ENCODE peak calls at places on chromosomes 5 and 9, in four cellular contexts. O is breast epithelium, U is AG04450, L is mammary epithelial cell. J is an unnamed sample.

GRCh38 chr5:91277093-91277626 is 106.0 kb downstream of the ARRDC3 start:
- DNase-seq in O (no peak), U (no peak), L (no peak), J (no peak)

GRCh38 chr9:115717711-115718173 is 435.8 kb upstream of the PAPPA start:
- DNase-seq in O (no peak), U (peak), L (peak), J (no peak)

GRCh38 chr5:122871669-122872068 is 26.3 kb downstream of the SNX24 start:
- DNase-seq in O (no peak), U (no peak), L (no peak), J (no peak)

GRCh38 chr5:107813559-107813958 is 142.8 kb upstream of the EFNA5 start:
- DNase-seq in O (no peak), U (no peak), L (no peak), J (no peak)

GRCh38 chr5:171599396-171599795 is 179.9 kb downstream of the FGF18 start:
- DNase-seq in O (no peak), U (no peak), L (no peak), J (no peak)

GRCh38 chr9:85414399-85414798 is 327.4 kb downstream of the AGTPBP1 start:
- DNase-seq in O (no peak), U (no peak), L (no peak), J (no peak)

GRCh38 chr5:96067902-96068614 is 106.4 kb upstream of the ELL2 start:
- DNase-seq in O (no peak), U (peak), L (peak), J (no peak)

GRCh38 chr9:90967171-90967570 is 165.6 kb downstream of the SYK start:
- DNase-seq in O (no peak), U (no peak), L (no peak), J (no peak)

GRCh38 chr5:4676934-4677333 is 463.2 kb upstream of the ADAMTS16 start:
- DNase-seq in O (no peak), U (no peak), L (no peak), J (no peak)

GRCh38 chr9:135303280-135303647 is 176.3 kb upstream of the PPP1R26 start:
- DNase-seq in O (no peak), U (no peak), L (no peak), J (peak)

GRCh38 chr9:103169798-103170197 is 174.7 kb downstream of the CYLC2 start:
- DNase-seq in O (no peak), U (no peak), L (no peak), J (no peak)

GRCh38 chr9:36450110-36450732 is 50.2 kb upstream of the RNF38 start:
- DNase-seq in O (no peak), U (peak), L (peak), J (no peak)

GRCh38 chr9:134025606-134026541 is 593 bp downstream of the BRD3OS start:
- DNase-seq in O (peak), U (no peak), L (peak), J (peak)
- TF ChIP-seq CTCF in O (no peak), U (peak), L (no peak), J (no peak)

GRCh38 chr9:22008662-22009562 is at the start of gene CDKN2B:
- DNase-seq in O (peak), U (peak), L (peak), J (peak)
- TF ChIP-seq CTCF in O (peak), U (peak), L (peak), J (peak)

DNA sequence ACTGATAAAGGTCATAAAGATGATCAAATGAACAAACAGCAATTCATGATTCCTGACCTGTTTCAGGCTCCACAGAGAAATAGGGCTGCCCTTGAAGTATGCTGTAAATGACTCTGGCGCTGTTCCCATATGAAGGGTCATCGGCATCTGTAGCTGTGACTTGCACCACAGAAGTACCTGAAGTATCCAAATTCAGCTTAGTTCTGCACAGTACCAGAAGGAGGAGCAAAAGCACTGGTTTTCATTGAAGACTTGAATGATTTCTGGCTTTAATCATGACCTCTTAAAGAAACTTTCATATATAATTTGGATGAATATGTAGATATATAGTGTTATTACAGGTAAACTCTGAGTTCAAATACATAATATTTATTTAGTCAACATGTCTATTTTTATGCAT is 109.1 kb downstream of the CDH10 start:
- DNase-seq in O (no peak), U (no peak), L (no peak), J (no peak)
- TF ChIP-seq CTCF in O (no peak), U (no peak), L (no peak), J (no peak)

GRCh38 chr5:129097498-129098296 is 3.1 kb downstream of the ISOC1 start:
- DNase-seq in O (no peak), U (no peak), L (no peak), J (no peak)

GRCh38 chr5:129098488-129099183 is 4.1 kb downstream of the ISOC1 start:
- DNase-seq in O (no peak), U (no peak), L (no peak), J (no peak)

GRCh38 chr5:129094087-129094923 is at the start of gene ISOC1:
- DNase-seq in O (peak), U (peak), L (peak), J (peak)

GRCh38 chr5:129096382-129096991 is 1.9 kb downstream of the ISOC1 start:
- DNase-seq in O (no peak), U (no peak), L (no peak), J (no peak)

DNA sequence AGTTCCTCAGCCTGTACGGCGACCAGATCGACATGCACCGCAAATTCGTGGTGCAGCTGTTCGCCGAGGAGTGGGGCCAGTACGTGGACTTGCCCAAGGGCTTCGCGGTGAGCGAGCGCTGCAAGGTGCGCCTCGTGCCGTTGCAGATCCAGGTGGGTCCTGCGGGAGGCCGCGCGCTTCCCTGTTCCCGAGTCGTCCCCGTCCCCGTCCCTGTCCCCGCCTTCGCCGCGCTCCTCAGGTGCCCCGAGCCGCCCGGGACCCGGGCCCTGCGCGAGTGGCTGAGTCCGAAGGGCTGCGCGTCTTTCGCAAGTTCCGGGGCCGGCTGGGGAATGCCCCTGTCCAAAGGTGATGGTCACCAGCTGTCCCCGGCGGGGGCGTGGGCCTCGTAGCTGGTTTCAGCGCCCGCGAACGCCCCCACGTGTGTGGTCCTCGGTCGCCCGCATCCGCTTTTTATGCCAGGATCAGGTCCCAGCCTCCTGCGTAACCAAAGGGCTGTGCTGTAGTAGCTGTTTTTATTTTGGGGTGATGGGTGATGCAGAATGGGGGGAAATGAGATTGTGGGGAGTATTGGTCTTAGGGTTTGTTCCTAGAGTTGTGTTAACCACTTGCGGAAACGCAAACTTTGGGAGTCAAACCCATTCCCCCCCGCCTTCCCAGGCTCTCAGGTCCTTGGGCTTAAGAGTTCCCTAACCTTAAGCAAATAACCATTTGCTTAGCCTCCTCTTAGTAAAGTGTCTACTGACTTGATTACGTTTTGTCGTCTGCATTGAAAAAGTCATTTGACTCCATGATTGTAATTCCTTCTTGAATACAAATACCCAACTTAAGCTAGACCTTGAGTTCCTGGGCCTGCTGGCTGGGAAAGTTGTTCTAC is 612 bp downstream of the ISOC1 start:
- DNase-seq in O (peak), U (peak), L (peak), J (peak)
- TF ChIP-seq CTCF in O (no peak), U (no peak), L (no peak), J (no peak)

DNA sequence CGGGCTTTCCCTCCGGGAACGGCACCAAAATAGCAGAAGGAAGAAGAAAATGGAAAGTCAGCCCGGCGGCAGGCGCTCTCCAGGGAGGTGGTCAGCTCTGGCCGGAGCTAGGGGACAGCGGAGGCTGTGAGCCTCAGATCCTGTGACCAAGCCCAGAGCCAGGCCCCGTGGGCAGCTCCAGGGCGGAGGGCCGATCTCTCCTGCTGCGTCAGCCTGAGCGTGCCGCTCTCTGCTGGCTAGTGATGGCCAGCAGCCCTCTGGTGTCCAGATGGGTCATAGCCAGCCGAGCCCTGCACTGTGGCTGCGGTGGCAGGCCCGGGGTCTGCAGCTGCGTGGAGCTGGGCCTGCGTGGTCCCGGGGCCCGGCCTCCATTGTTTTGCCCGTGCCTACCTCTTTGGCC is 16.9 kb upstream of the NRARP start:
- DNase-seq in O (no peak), U (no peak), L (no peak), J (no peak)
- TF ChIP-seq CTCF in O (no peak), U (no peak), L (no peak), J (no peak)

DNA sequence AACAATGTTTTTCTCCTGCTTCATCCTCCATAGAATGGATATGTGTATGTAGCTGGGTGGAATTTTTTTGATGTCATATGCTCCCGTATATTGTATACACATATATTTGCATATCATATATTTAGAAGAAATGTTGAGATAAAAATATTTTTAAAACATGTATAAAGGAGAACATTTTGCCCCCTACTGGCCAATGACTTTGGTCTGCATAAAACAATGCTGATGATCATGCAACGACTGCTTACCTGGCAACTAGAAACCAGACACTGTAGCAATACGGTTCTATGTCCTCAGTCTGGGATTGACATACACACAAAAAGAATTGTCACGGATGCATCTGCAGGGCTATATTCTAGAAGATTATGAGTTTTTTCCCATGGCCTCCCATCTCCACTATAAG is 503.6 kb downstream of the ELAVL2 start:
- DNase-seq in O (no peak), U (no peak), L (peak), J (no peak)
- TF ChIP-seq CTCF in O (no peak), U (peak), L (peak), J (peak)

GRCh38 chr9:75019022-75019421 is 9.1 kb downstream of the CARNMT1 start:
- DNase-seq in O (no peak), U (no peak), L (no peak), J (no peak)

GRCh38 chr9:75010570-75010969 is 17.5 kb downstream of the CARNMT1 start:
- DNase-seq in O (no peak), U (no peak), L (no peak), J (no peak)

GRCh38 chr9:75017378-75017777 is 10.7 kb downstream of the CARNMT1 start:
- DNase-seq in O (no peak), U (no peak), L (no peak), J (no peak)

DNA sequence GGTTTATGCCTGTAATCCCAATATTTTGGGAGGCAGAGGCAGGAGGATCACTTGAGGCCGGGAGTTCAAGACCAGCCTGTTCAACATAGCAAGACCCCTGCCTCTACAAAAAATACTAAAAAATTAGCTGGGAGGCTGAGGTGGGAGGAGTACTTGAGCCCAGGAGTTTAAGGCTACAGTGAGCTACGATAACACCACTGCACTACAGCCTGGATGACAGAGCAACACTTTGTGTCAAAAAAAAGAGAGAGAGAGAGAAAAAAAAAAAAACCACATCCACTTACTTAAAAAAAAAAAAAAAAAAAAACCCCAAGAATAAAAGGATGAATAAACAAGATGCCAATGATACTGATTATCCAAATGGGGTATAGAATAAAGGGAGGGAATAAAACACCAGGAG is 14.4 kb downstream of the CARNMT1 start:
- DNase-seq in O (no peak), U (no peak), L (no peak), J (no peak)
- TF ChIP-seq CTCF in O (no peak), U (no peak), L (no peak), J (no peak)

GRCh38 chr5:102561894-102562760 is 63.3 kb upstream of the SLCO6A1 start:
- DNase-seq in O (no peak), U (no peak), L (peak), J (no peak)
- TF ChIP-seq CTCF in O (peak), U (peak), L (peak), J (peak)

GRCh38 chr5:52788505-52788821 is 747 bp downstream of the ITGA1 start:
- DNase-seq in O (no peak), U (no peak), L (no peak), J (no peak)
- TF ChIP-seq CTCF in O (no peak), U (no peak), L (no peak), J (no peak)